ENCODE peak calls at places on chromosome 9, in five cellular contexts. G, M, D, R and P are unnamed samples.

GRCh38 chr9:116271991-116272390 is 118.4 kb downstream of the PAPPA start:
- DNase-seq in M (no peak), R (no peak), G (no peak), D (no peak), P (no peak)

GRCh38 chr9:98724810-98725530 is 16.2 kb upstream of the GABBR2 start:
- DNase-seq in M (no peak), R (no peak), G (no peak), D (no peak), P (no peak)

GRCh38 chr9:108680946-108681345 is 174.8 kb downstream of the ACTL7B start:
- DNase-seq in R (no peak), D (no peak), M (no peak), G (no peak), P (no peak)

GRCh38 chr9:69339620-69340019 is 14.6 kb downstream of the ENTREP1 start:
- DNase-seq in R (no peak), M (no peak), D (no peak), G (no peak), P (no peak)

GRCh38 chr9:134655101-134655500 is 13.5 kb downstream of the COL5A1 start:
- DNase-seq in R (peak; percentile 41), D (no peak), M (no peak), G (no peak), P (no peak)

GRCh38 chr9:4293293-4293931 is 6.5 kb downstream of the GLIS3 start:
- DNase-seq in G (peak; percentile 95), D (no peak), R (no peak), M (no peak), P (peak; percentile 79)

GRCh38 chr9:109448223-109448622 is 49.9 kb downstream of the PTPN3 start:
- DNase-seq in D (no peak), R (no peak), G (no peak), M (no peak), P (no peak)

GRCh38 chr9:97905228-97905627 is 17.1 kb downstream of the TRMO start:
- DNase-seq in D (no peak), M (no peak), G (no peak), R (no peak), P (no peak)

GRCh38 chr9:26210338-26210851 is 532.2 kb upstream of the TUSC1 start:
- DNase-seq in D (no peak), R (no peak), M (no peak), G (no peak), P (no peak)

GRCh38 chr9:95772320-95773060 is 103.0 kb upstream of the ERCC6L2 start:
- DNase-seq in M (peak; percentile 33), G (no peak), R (peak; percentile 84), D (peak; percentile 49), P (no peak)

GRCh38 chr9:93677061-93677571 is 100.7 kb downstream of the PHF2 start:
- DNase-seq in M (no peak), R (peak; percentile 27), G (no peak), D (no peak), P (no peak)

GRCh38 chr9:70340572-70340971 is 73.9 kb downstream of the KLF9 start:
- DNase-seq in D (peak; percentile 3), M (no peak), G (peak; percentile 20), R (no peak), P (no peak)

GRCh38 chr9:119197858-119198607 is 171.2 kb downstream of the BRINP1 start:
- DNase-seq in G (no peak), R (no peak), M (no peak), D (no peak), P (no peak)

GRCh38 chr9:115207003-115207837 is 89.3 kb upstream of the TNC start:
- DNase-seq in D (no peak), M (no peak), G (no peak), R (no peak), P (no peak)

GRCh38 chr9:15250013-15250412 is 57.0 kb downstream of the TTC39B start:
- DNase-seq in M (no peak), D (no peak), G (no peak), R (no peak), P (no peak)

GRCh38 chr9:35042081-35042604 is 30.3 kb downstream of the VCP start:
- DNase-seq in G (no peak), M (no peak), D (no peak), R (no peak), P (no peak)

GRCh38 chr9:22053178-22053577 is 44.1 kb upstream of the CDKN2B start:
- DNase-seq in D (no peak), G (no peak), M (no peak), R (no peak), P (no peak)

GRCh38 chr9:19186240-19186639 is 44.3 kb upstream of the DENND4C start:
- DNase-seq in D (no peak), G (peak; percentile 34), R (no peak), M (no peak), P (no peak)

GRCh38 chr9:34611251-34611810 is 566 bp downstream of the RPP25L start:
- DNase-seq in G (no peak), M (no peak), D (no peak), R (peak; percentile 59), P (no peak)

GRCh38 chr9:14340536-14340935 is 26.6 kb upstream of the NFIB start:
- DNase-seq in R (no peak), D (no peak), G (no peak), M (no peak), P (no peak)

GRCh38 chr9:95103385-95104087 is 214.0 kb downstream of the FANCC start:
- DNase-seq in D (peak; percentile 28), R (no peak), M (no peak), G (peak; percentile 40), P (no peak)

GRCh38 chr9:90903731-90904422 is 102.3 kb downstream of the SYK start:
- DNase-seq in M (no peak), R (no peak), D (no peak), G (no peak), P (no peak)

GRCh38 chr9:71962328-71962727 is 50.9 kb downstream of the C9orf85 start:
- DNase-seq in R (no peak), G (no peak), M (no peak), D (no peak), P (no peak)

GRCh38 chr9:110440161-110440560 is 102.5 kb upstream of the TXNDC8 start:
- DNase-seq in M (no peak), D (no peak), G (no peak), R (no peak), P (no peak)

GRCh38 chr9:114910541-114910940 is 19.9 kb downstream of the TNFSF8 start:
- DNase-seq in D (no peak), G (no peak), R (no peak), M (no peak), P (peak; percentile 47)

GRCh38 chr9:134135343-134136116 is at the start of gene WDR5:
- DNase-seq in M (peak; percentile 82), D (peak; percentile 73), G (peak; percentile 92), R (peak; percentile 96), P (peak; percentile 95)

GRCh38 chr9:116450378-116451139 is 236.5 kb upstream of the TRIM32 start:
- DNase-seq in G (no peak), R (no peak), D (no peak), M (no peak), P (no peak)

GRCh38 chr9:98807070-98807810 is at the start of gene GALNT12:
- DNase-seq in G (peak; percentile 36), R (no peak), M (no peak), D (no peak), P (no peak)

GRCh38 chr9:108609227-108609894 is 246.4 kb downstream of the ACTL7B start:
- DNase-seq in G (no peak), D (no peak), R (no peak), M (no peak), P (no peak)

GRCh38 chr9:98225015-98225442 is 30.4 kb downstream of the TBC1D2 start:
- DNase-seq in R (no peak), G (no peak), D (no peak), M (no peak), P (no peak)

GRCh38 chr9:136482046-136482792 is 621 bp downstream of the SEC16A start:
- DNase-seq in R (no peak), D (no peak), M (no peak), G (peak; percentile 42), P (no peak)

GRCh38 chr9:100213730-100214477 is 114.9 kb downstream of the INVS start:
- DNase-seq in M (no peak), D (no peak), G (peak; percentile 44), R (no peak), P (no peak)

GRCh38 chr9:112659906-112660305 is 58.0 kb downstream of the INIP start:
- DNase-seq in M (no peak), D (no peak), R (no peak), G (no peak), P (no peak)

GRCh38 chr9:122580360-122580759 is 2.8 kb downstream of the OR1L8 start:
- DNase-seq in R (no peak), D (no peak), M (no peak), G (peak; percentile 70), P (no peak)

GRCh38 chr9:125902224-125902623 is 155.1 kb downstream of the PBX3 start:
- DNase-seq in R (no peak), M (no peak), D (no peak), G (no peak), P (no peak)

GRCh38 chr9:137128158-137129088 is 10.5 kb upstream of the GRIN1 start:
- DNase-seq in R (no peak), G (no peak), M (no peak), D (no peak), P (no peak)

GRCh38 chr9:33257276-33257675 is 7.2 kb downstream of the BAG1 start:
- DNase-seq in G (no peak), D (no peak), R (no peak), M (no peak), P (no peak)

GRCh38 chr9:137365552-137366444 is 57.2 kb downstream of the EXD3 start:
- DNase-seq in G (no peak), M (no peak), R (no peak), D (no peak), P (no peak)

GRCh38 chr9:131704988-131705387 is 34.9 kb downstream of the RAPGEF1 start:
- DNase-seq in D (no peak), R (no peak), G (no peak), M (no peak), P (no peak)
- TF ChIP-seq POLR2A in D (no peak), R (no peak), G (no peak), M (no peak), P (no peak)

GRCh38 chr9:20726144-20726543 is 42.1 kb downstream of the FOCAD start:
- DNase-seq in M (no peak), D (no peak), R (no peak), G (no peak), P (no peak)
- TF ChIP-seq EP300 in M (no peak), D (no peak), R (no peak), G (no peak), P (no peak)

GRCh38 chr9:120916573-120916972 is 10.0 kb downstream of the TRAF1 start:
- DNase-seq in M (peak; percentile 80), R (peak; percentile 90), D (no peak), G (no peak), P (no peak)
- TF ChIP-seq POLR2A in M (no peak), R (no peak), D (no peak), G (no peak), P (no peak)

DNA sequence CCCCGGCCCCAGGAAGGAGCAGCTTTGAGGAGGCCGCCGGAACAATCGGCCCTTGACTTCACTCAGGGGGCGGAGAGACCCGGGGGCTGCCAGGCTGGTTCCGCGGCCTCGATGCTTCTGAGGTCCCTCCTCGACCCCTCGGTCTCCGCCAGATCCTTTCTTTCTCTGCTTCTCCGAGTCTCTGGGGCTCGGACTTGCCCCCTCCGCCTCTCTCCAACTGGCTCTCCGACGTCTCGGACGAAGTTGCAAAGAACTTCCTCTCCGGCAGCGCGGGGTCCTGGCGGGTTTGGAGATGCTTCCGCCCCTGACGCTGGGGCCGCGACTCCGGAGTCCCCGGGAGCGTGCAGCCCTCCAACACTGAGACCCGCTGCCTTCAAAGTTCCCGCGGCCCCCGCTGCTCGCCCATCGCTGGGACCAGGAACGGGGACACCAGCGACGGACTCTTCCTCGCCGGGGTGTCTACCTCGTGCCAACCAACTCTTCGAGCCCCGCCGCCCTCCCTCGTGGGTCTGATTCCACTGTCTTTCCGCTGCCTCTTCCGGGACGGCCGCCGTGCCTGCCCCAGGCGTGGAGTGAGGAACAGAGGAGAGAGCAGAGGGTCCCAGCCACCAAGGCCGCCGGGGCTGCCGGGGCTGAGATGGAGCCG is 7.0 kb downstream of the PAX5 start:
- DNase-seq in R (no peak), G (no peak), M (no peak), D (no peak), P (no peak)
- TF ChIP-seq EP300 in R (no peak), G (no peak), M (no peak), D (no peak), P (no peak)